ENCODE peak calls at places on chromosomes 2 and 18, in ten cellular contexts. E is HL-60, X is bronchial epithelial cell, G is endodermal cell, D is stomach, I is osteoblast, M is left lung, Q is heart right ventricle, V is IMR-90, Z is body of pancreas. S is an unnamed sample.

GRCh38 chr2:183034806-183035205 is 3.5 kb downstream of the NCKAP1 start:
- DNase-seq in X (no peak), G (no peak), Q (no peak), V (peak; percentile 63), Z (no peak), I (no peak), E (no peak), M (no peak), D (no peak), S (peak; percentile 52)

GRCh38 chr18:78512080-78512601 is 467.5 kb upstream of the SALL3 start:
- DNase-seq in Q (no peak), M (no peak), E (no peak), Z (no peak), V (no peak), D (no peak), I (no peak), G (no peak), X (no peak), S (no peak)

GRCh38 chr2:53202063-53202462 is 565.5 kb upstream of the CHAC2 start:
- DNase-seq in I (no peak), E (no peak), Q (no peak), D (no peak), X (peak; percentile 83), M (no peak), V (peak; percentile 84), G (no peak), Z (peak; percentile 72), S (peak; percentile 91)

GRCh38 chr2:95062716-95063400 is 37.4 kb downstream of the MAL start:
- DNase-seq in Z (no peak), G (peak; percentile 62), M (no peak), D (no peak), V (no peak), I (no peak), X (peak; percentile 30), E (no peak), Q (no peak), S (no peak)

GRCh38 chr18:74142251-74142650 is 5.4 kb downstream of the FBXO15 start:
- DNase-seq in Z (no peak), D (no peak), X (peak; percentile 55), E (no peak), M (no peak), G (no peak), I (no peak), Q (no peak), V (peak; percentile 38), S (no peak)

GRCh38 chr2:59947917-59948534 is 605.4 kb downstream of the BCL11A start:
- DNase-seq in E (no peak), X (no peak), G (no peak), I (no peak), M (no peak), V (no peak), Z (no peak), D (no peak), Q (no peak), S (no peak)

GRCh38 chr2:26691881-26692813 is at the start of gene KCNK3:
- DNase-seq in M (peak; percentile 83), X (no peak), V (peak; percentile 25), I (peak; percentile 97), G (peak; percentile 91), D (peak; percentile 50), E (no peak), Q (peak; percentile 68), Z (peak; percentile 75), S (peak; percentile 86)

GRCh38 chr18:7470503-7470902 is 96.6 kb upstream of the PTPRM start:
- DNase-seq in Z (no peak), D (no peak), V (no peak), I (no peak), Q (no peak), M (no peak), E (no peak), X (no peak), G (no peak), S (no peak)

GRCh38 chr2:127649684-127650040 is 3.7 kb downstream of the GPR17 start:
- DNase-seq in G (peak; percentile 97), E (peak; percentile 85), V (peak; percentile 77), D (peak; percentile 85), Q (peak; percentile 88), Z (peak; percentile 82), M (peak; percentile 83), I (peak; percentile 99), X (peak; percentile 57), S (peak; percentile 96)
- H3K27me3 ChIP-seq in G (no peaks in the 10 kb centered on the region), E (no peaks in the 10 kb centered on the region), V (no peaks in the 10 kb centered on the region), D (peaks cover 3% of the 10 kb centered on the region), Q (no peaks in the 10 kb centered on the region), Z (no peaks in the 10 kb centered on the region), M (no peaks in the 10 kb centered on the region), I (no peaks in the 10 kb centered on the region), X (peaks cover 1% of the 10 kb centered on the region), S (no peaks in the 10 kb centered on the region)

GRCh38 chr2:120398961-120399888 is 53.3 kb downstream of the INHBB start:
- DNase-seq in I (peak; percentile 45), G (peak; percentile 40), M (no peak), Q (no peak), X (peak; percentile 29), D (peak; percentile 30), V (no peak), E (no peak), Z (no peak), S (peak; percentile 24)

GRCh38 chr2:120396519-120397361 is 50.8 kb downstream of the INHBB start:
- DNase-seq in Z (no peak), V (no peak), I (peak; percentile 64), M (no peak), G (peak; percentile 36), X (no peak), D (peak; percentile 20), Q (no peak), E (no peak), S (no peak)

GRCh38 chr2:120399889-120400240 is 53.9 kb downstream of the INHBB start:
- DNase-seq in Q (no peak), G (no peak), E (no peak), I (peak; percentile 54), V (no peak), X (no peak), D (no peak), Z (no peak), M (no peak), S (no peak)

GRCh38 chr2:120397362-120397811 is 51.5 kb downstream of the INHBB start:
- DNase-seq in Q (no peak), M (peak; percentile 54), I (peak; percentile 68), V (no peak), D (peak; percentile 21), X (no peak), E (no peak), Z (no peak), G (peak; percentile 41), S (peak; percentile 27)

GRCh38 chr2:120398051-120398960 is 52.4 kb downstream of the INHBB start:
- DNase-seq in I (peak; percentile 95), Z (no peak), D (peak; percentile 16), G (peak; percentile 29), V (peak; percentile 58), X (peak; percentile 6), E (no peak), M (no peak), Q (no peak), S (peak; percentile 75)
- H3K27me3 ChIP-seq in I (peaks cover 10% of the 10 kb centered on the region), Z (no peaks in the 10 kb centered on the region), D (peaks cover 40% of the 10 kb centered on the region), G (peaks cover 9% of the 10 kb centered on the region), V (peaks cover 52% of the 10 kb centered on the region), X (peaks cover 6% of the 10 kb centered on the region), E (no peaks in the 10 kb centered on the region), M (no peaks in the 10 kb centered on the region), Q (peaks cover 41% of the 10 kb centered on the region), S (peaks cover 57% of the 10 kb centered on the region)

GRCh38 chr2:233974530-233975071 is 57.4 kb downstream of the TRPM8 start:
- DNase-seq in G (no peak), I (peak; percentile 96), V (peak; percentile 98), M (no peak), Q (peak; percentile 30), E (no peak), Z (peak; percentile 62), D (no peak), X (peak; percentile 91), S (peak; percentile 67)

GRCh38 chr2:233976087-233976486 is 58.9 kb downstream of the TRPM8 start:
- DNase-seq in V (no peak), M (no peak), X (no peak), E (no peak), D (no peak), Z (no peak), I (no peak), Q (no peak), G (no peak), S (no peak)

GRCh38 chr2:233979748-233980147 is 62.6 kb downstream of the TRPM8 start:
- DNase-seq in I (no peak), M (no peak), G (no peak), D (no peak), V (peak; percentile 27), X (peak; percentile 43), E (no peak), Q (no peak), Z (no peak), S (no peak)

GRCh38 chr2:233977296-233977837 is 60.2 kb downstream of the TRPM8 start:
- DNase-seq in V (no peak), Q (no peak), D (no peak), Z (no peak), M (no peak), E (no peak), G (peak; percentile 74), X (no peak), I (no peak), S (no peak)

GRCh38 chr2:233976690-233977294 is 59.6 kb downstream of the TRPM8 start:
- DNase-seq in G (peak; percentile 51), Z (no peak), M (no peak), V (peak; percentile 76), D (no peak), Q (no peak), X (peak; percentile 71), E (peak; percentile 34), I (peak; percentile 91), S (peak; percentile 79)
- H3K27me3 ChIP-seq in G (no peaks in the 10 kb centered on the region), Z (no peaks in the 10 kb centered on the region), M (no peaks in the 10 kb centered on the region), V (no peaks in the 10 kb centered on the region), D (peaks cover 22% of the 10 kb centered on the region), Q (peaks cover 43% of the 10 kb centered on the region), X (no peaks in the 10 kb centered on the region), E (no peaks in the 10 kb centered on the region), I (no peaks in the 10 kb centered on the region), S (no peaks in the 10 kb centered on the region)

GRCh38 chr2:136116813-136117390 is 1.0 kb downstream of the CXCR4 start:
- DNase-seq in V (no peak), X (no peak), M (peak; percentile 91), D (peak; percentile 42), G (peak; percentile 69), Z (no peak), I (peak; percentile 67), E (peak; percentile 70), Q (peak; percentile 30), S (no peak)

GRCh38 chr2:136114392-136114791 is 3.6 kb downstream of the CXCR4 start:
- DNase-seq in M (no peak), Z (no peak), E (peak; percentile 41), I (no peak), G (no peak), X (no peak), Q (no peak), V (no peak), D (no peak), S (no peak)

GRCh38 chr2:136116111-136116812 is 1.7 kb downstream of the CXCR4 start:
- DNase-seq in G (peak; percentile 74), I (no peak), X (no peak), M (peak; percentile 84), V (no peak), D (peak; percentile 56), Q (peak; percentile 62), Z (no peak), E (peak; percentile 91), S (peak; percentile 1)

GRCh38 chr2:136113767-136114070 is 4.2 kb downstream of the CXCR4 start:
- DNase-seq in E (peak; percentile 59), G (no peak), M (no peak), X (no peak), D (no peak), V (no peak), I (no peak), Q (no peak), Z (no peak), S (no peak)

DNA sequence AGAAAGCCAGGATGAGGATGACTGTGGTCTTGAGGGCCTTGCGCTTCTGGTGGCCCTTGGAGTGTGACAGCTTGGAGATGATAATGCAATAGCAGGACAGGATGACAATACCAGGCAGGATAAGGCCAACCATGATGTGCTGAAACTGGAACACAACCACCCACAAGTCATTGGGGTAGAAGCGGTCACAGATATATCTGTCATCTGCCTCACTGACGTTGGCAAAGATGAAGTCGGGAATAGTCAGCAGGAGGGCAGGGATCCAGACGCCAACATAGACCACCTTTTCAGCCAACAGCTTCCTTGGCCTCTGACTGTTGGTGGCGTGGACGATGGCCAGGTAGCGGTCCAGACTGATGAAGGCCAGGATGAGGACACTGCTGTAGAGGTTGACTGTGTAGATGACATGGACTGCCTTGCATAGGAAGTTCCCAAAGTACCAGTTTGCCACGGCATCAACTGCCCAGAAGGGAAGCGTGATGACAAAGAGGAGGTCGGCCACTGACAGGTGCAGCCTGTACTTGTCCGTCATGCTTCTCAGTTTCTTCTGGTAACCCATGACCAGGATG is 2.7 kb downstream of the CXCR4 start:
- DNase-seq in Z (no peak), E (no peak), D (no peak), I (no peak), G (no peak), V (no peak), Q (no peak), X (no peak), M (no peak), S (no peak)
- H3K27me3 ChIP-seq in Z (peaks cover 6% of the 10 kb centered on the region), E (no peaks in the 10 kb centered on the region), D (peaks cover 70% of the 10 kb centered on the region), I (peaks cover 42% of the 10 kb centered on the region), G (no peaks in the 10 kb centered on the region), V (peaks cover 49% of the 10 kb centered on the region), Q (peaks cover 30% of the 10 kb centered on the region), X (peaks cover 37% of the 10 kb centered on the region), M (peaks cover 36% of the 10 kb centered on the region), S (peaks cover 55% of the 10 kb centered on the region)